ENCODE peak calls at places on chromosomes 2 and 18, in nine cellular contexts. X, M, L, R, E, D, O, H and N are unnamed samples.
A peak's percentile ranks its signal among the peaks of the same experiment; 100 is the strongest.

GRCh38 chr2:184599054-184599874 is 935 bp downstream of the ZNF804A start:
- DNase-seq in X (no peak), M (no peak), L (no peak), R (no peak), E (peak; percentile 48), D (peak; percentile 33), O (peak; percentile 34), H (peak; percentile 27), N (no peak)

GRCh38 chr2:12361506-12361905 is 355.2 kb upstream of the TRIB2 start:
- DNase-seq in X (no peak), M (peak; percentile 57), L (no peak), R (no peak), E (peak; percentile 10), D (no peak), O (peak; percentile 34), H (no peak), N (no peak)

GRCh38 chr2:229572434-229573338 is 141.7 kb downstream of the DNER start:
- DNase-seq in X (no peak), M (peak; percentile 14), L (no peak), R (no peak), E (no peak), D (no peak), O (no peak), H (peak; percentile 16), N (no peak)

GRCh38 chr2:122070241-122070731 is 314.8 kb downstream of the TSN start:
- DNase-seq in X (no peak), M (no peak), L (peak; percentile 74), R (peak; percentile 22), E (peak; percentile 92), D (no peak), O (no peak), H (peak; percentile 50), N (no peak)

GRCh38 chr2:3729786-3730185 is 26.4 kb downstream of the DCDC2C start:
- DNase-seq in X (no peak), M (no peak), L (no peak), R (no peak), E (no peak), D (no peak), O (no peak), H (no peak), N (no peak)

GRCh38 chr2:217953531-217953932 is 49.3 kb downstream of the TNS1 start:
- DNase-seq in X (no peak), M (no peak), L (no peak), R (no peak), E (no peak), D (no peak), O (no peak), H (no peak), N (no peak)

GRCh38 chr18:406677-407076 is 93.8 kb downstream of the COLEC12 start:
- DNase-seq in X (no peak), M (no peak), L (no peak), R (no peak), E (no peak), D (no peak), O (no peak), H (no peak), N (no peak)

GRCh38 chr2:157875720-157876065 is 437 bp downstream of the ACVR1 start:
- DNase-seq in X (no peak), M (peak; percentile 70), L (no peak), R (peak; percentile 36), E (peak; percentile 35), D (peak; percentile 43), O (no peak), H (peak; percentile 79), N (peak; percentile 80)

GRCh38 chr2:43133708-43134570 is 92.5 kb downstream of the ZFP36L2 start:
- DNase-seq in X (no peak), M (no peak), L (no peak), R (no peak), E (no peak), D (no peak), O (no peak), H (no peak), N (no peak)

GRCh38 chr2:111185496-111186022 is 64.8 kb downstream of the BCL2L11 start:
- DNase-seq in X (no peak), M (no peak), L (no peak), R (peak; percentile 68), E (no peak), D (no peak), O (no peak), H (no peak), N (peak; percentile 71)

GRCh38 chr18:48683661-48684060 is 144.8 kb downstream of the CTIF start:
- DNase-seq in X (no peak), M (no peak), L (no peak), R (no peak), E (no peak), D (no peak), O (no peak), H (no peak), N (no peak)

GRCh38 chr2:72862239-72862988 is 24.8 kb upstream of the SPR start:
- DNase-seq in X (peak; percentile 90), M (peak; percentile 96), L (peak; percentile 84), R (peak; percentile 97), E (peak; percentile 77), D (peak; percentile 92), O (peak; percentile 86), H (peak; percentile 88), N (peak; percentile 94)
- H2AFZ ChIP-seq in X (peak overlapping the region; percentile 76), M (peak overlapping the region; percentile 15), L (peak overlapping the region; percentile 93), R (peak overlapping the region; percentile 98), E (peak overlapping the region; percentile 83), D (peak overlapping the region; percentile 85), O (peak overlapping the region; percentile 91), H (peak overlapping the region; percentile 69), N (peak overlapping the region; percentile 39)

GRCh38 chr2:100246163-100247145 is 75.8 kb downstream of the LONRF2 start:
- DNase-seq in X (no peak), M (peak; percentile 59), L (no peak), R (peak; percentile 48), E (no peak), D (peak; percentile 27), O (no peak), H (peak; percentile 24), N (no peak)
- H3K4me3 ChIP-seq in X (no peak overlapping the region), M (no peak overlapping the region), L (no peak overlapping the region), R (no peak overlapping the region), E (no peak overlapping the region), D (no peak overlapping the region), O (no peak overlapping the region), H (no peak overlapping the region), N (no peak overlapping the region)

DNA sequence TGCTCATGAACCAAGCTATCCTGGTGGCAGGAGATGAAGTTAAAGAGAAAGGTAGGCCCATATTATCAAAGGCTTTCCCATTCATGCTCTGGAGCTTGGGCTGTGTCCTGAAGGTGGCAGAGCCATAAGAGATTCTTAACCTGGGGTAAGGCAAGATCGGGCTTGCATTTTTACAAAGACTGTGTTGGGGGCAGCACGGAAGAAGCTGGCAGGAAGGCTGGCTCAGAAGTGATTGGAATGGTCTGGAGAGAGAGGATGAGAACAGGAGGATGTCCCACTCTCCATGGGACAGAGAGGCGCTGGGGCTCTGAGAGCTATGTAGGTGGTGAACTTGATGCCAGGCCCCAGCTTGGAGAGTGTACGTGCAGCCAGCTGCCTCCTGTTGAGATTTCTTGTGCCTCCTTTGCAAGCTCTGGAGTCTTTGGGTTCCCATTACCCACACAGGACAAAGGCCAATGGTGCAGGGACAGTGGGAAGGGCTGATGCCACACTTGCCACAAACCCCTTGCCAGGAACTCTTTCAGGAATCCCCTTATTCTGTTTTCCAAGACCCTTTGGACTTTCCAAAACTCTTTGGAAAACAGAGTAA is 40.6 kb upstream of the FZD5 start:
- DNase-seq in X (no peak), M (no peak), L (no peak), R (no peak), E (no peak), D (no peak), O (no peak), H (no peak), N (no peak)
- H2AFZ ChIP-seq in X (peak overlapping the region; percentile 60), M (no peak overlapping the region), L (peak overlapping the region; percentile 69), R (peak overlapping the region; percentile 70), E (no peak overlapping the region), D (peak overlapping the region; percentile 92), O (peak overlapping the region; percentile 86), H (peak overlapping the region; percentile 81), N (peak overlapping the region; percentile 41)

DNA sequence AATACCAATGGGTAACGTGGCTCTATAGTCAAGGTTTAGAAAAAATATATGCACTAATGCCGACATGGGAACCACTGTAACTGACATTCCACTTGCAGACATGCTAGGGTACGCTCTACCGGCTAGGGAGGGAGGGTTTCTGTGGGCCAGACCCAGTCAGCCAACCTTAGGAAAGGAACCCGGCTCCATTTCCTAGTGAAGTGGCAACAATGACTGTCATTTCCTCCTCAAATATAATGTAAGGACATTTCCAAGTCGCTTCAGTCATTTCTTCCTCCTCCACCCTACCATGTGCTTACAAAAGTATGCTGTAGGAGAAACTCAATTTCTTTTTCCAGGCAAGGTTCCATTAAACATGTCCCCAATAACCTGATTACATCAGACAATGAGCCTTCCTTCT is 64.4 kb upstream of the PSMD14 start:
- DNase-seq in X (no peak), M (peak; percentile 2), L (no peak), R (no peak), E (no peak), D (no peak), O (no peak), H (no peak), N (no peak)
- H3K4me3 ChIP-seq in X (peak overlapping the region; percentile 66), M (no peak overlapping the region), L (peak overlapping the region; percentile 59), R (peak overlapping the region; percentile 66), E (no peak overlapping the region), D (no peak overlapping the region), O (no peak overlapping the region), H (no peak overlapping the region), N (peak overlapping the region; percentile 34)